ENCODE peak calls at places on chromosomes 12 and 14, in five cellular contexts. One of them, this sample, is unnamed.

GRCh38 chr12:55738113-55739024 is 4.6 kb upstream of the GDF11 start:
- DNase-seq in stomach: peak
- DNase-seq in PC-3: peak
- DNase-seq in HFF-Myc: peak
- DNase-seq in IMR-90: peak
- DNase-seq in this sample: peak

GRCh38 chr14:105862581-105863239 is 336.3 kb downstream of the TMEM121 start:
- DNase-seq in HFF-Myc: no peak
- DNase-seq in stomach: peak
- DNase-seq in IMR-90: no peak
- DNase-seq in PC-3: no peak
- DNase-seq in this sample: no peak

GRCh38 chr14:98798099-98798498 is 473.9 kb downstream of the BCL11B start:
- DNase-seq in HFF-Myc: no peak
- DNase-seq in PC-3: no peak
- DNase-seq in IMR-90: no peak
- DNase-seq in stomach: no peak
- DNase-seq in this sample: no peak

GRCh38 chr12:113231275-113232231 is 10.3 kb downstream of the TPCN1 start:
- DNase-seq in HFF-Myc: no peak
- DNase-seq in PC-3: no peak
- DNase-seq in stomach: peak
- DNase-seq in IMR-90: peak
- DNase-seq in this sample: no peak

GRCh38 chr12:116164263-116164817 is 113.2 kb downstream of the MED13L start:
- DNase-seq in stomach: no peak
- DNase-seq in PC-3: no peak
- DNase-seq in HFF-Myc: no peak
- DNase-seq in IMR-90: peak
- DNase-seq in this sample: no peak

GRCh38 chr12:24822121-24822899 is 126.6 kb downstream of the BCAT1 start:
- DNase-seq in stomach: no peak
- DNase-seq in HFF-Myc: no peak
- DNase-seq in PC-3: no peak
- DNase-seq in IMR-90: peak
- DNase-seq in this sample: no peak

GRCh38 chr12:130949806-130950205 is 3.9 kb upstream of the ADGRD1 start:
- DNase-seq in HFF-Myc: no peak
- DNase-seq in IMR-90: no peak
- DNase-seq in stomach: no peak
- DNase-seq in PC-3: no peak
- DNase-seq in this sample: no peak

GRCh38 chr14:71206766-71207371 is 299.6 kb downstream of the PCNX1 start:
- DNase-seq in HFF-Myc: peak
- DNase-seq in stomach: peak
- DNase-seq in PC-3: peak
- DNase-seq in IMR-90: peak
- DNase-seq in this sample: no peak

GRCh38 chr14:104968541-104969401 is 9.4 kb downstream of the AHNAK2 start:
- DNase-seq in PC-3: peak
- DNase-seq in HFF-Myc: no peak
- DNase-seq in IMR-90: no peak
- DNase-seq in stomach: no peak
- DNase-seq in this sample: no peak

GRCh38 chr12:2387051-2387834 is 334.5 kb downstream of the CACNA1C start:
- DNase-seq in HFF-Myc: no peak
- DNase-seq in PC-3: no peak
- DNase-seq in stomach: no peak
- DNase-seq in IMR-90: peak
- DNase-seq in this sample: peak

GRCh38 chr12:130018614-130019013 is 114.8 kb upstream of the TMEM132D start:
- DNase-seq in PC-3: no peak
- DNase-seq in HFF-Myc: no peak
- DNase-seq in stomach: no peak
- DNase-seq in IMR-90: no peak
- DNase-seq in this sample: no peak

GRCh38 chr12:117069926-117070900 is 29.0 kb downstream of the TESC start:
- DNase-seq in IMR-90: no peak
- DNase-seq in stomach: peak
- DNase-seq in HFF-Myc: no peak
- DNase-seq in PC-3: no peak
- DNase-seq in this sample: no peak

GRCh38 chr14:77014004-77014604 is 14.4 kb downstream of the IRF2BPL start:
- DNase-seq in IMR-90: peak
- DNase-seq in stomach: peak
- DNase-seq in PC-3: no peak
- DNase-seq in HFF-Myc: no peak
- DNase-seq in this sample: no peak

GRCh38 chr14:23057757-23058653 is 685 bp upstream of the CDH24 start:
- DNase-seq in IMR-90: peak
- DNase-seq in stomach: peak
- DNase-seq in HFF-Myc: peak
- DNase-seq in PC-3: peak
- DNase-seq in this sample: peak

GRCh38 chr12:66692170-66692569 is 13.3 kb upstream of the GRIP1 start:
- DNase-seq in stomach: no peak
- DNase-seq in IMR-90: no peak
- DNase-seq in PC-3: no peak
- DNase-seq in HFF-Myc: no peak
- DNase-seq in this sample: no peak

GRCh38 chr12:100043657-100044056 is 58.9 kb upstream of the ANKS1B start:
- DNase-seq in HFF-Myc: no peak
- DNase-seq in IMR-90: no peak
- DNase-seq in PC-3: peak
- DNase-seq in stomach: no peak
- DNase-seq in this sample: no peak

GRCh38 chr14:22400590-22401259 is 188.3 kb downstream of the DAD1 start:
- DNase-seq in HFF-Myc: no peak
- DNase-seq in IMR-90: no peak
- DNase-seq in PC-3: no peak
- DNase-seq in stomach: no peak
- DNase-seq in this sample: no peak

GRCh38 chr12:99600388-99600787 is 47.2 kb upstream of the GARIN6 start:
- DNase-seq in HFF-Myc: no peak
- DNase-seq in stomach: no peak
- DNase-seq in PC-3: no peak
- DNase-seq in IMR-90: no peak
- DNase-seq in this sample: no peak

GRCh38 chr12:51590347-51591019 is 550 bp upstream of the SCN8A start:
- DNase-seq in HFF-Myc: no peak
- DNase-seq in PC-3: peak
- DNase-seq in IMR-90: peak
- DNase-seq in stomach: peak
- DNase-seq in this sample: peak

GRCh38 chr12:50842637-50843493 is at the start of gene TMPRSS12:
- DNase-seq in HFF-Myc: no peak
- DNase-seq in PC-3: no peak
- DNase-seq in IMR-90: no peak
- DNase-seq in stomach: no peak
- DNase-seq in this sample: no peak

GRCh38 chr12:107487011-107487680 is 198.5 kb upstream of the PWP1 start:
- DNase-seq in PC-3: no peak
- DNase-seq in stomach: no peak
- DNase-seq in HFF-Myc: no peak
- DNase-seq in IMR-90: no peak
- DNase-seq in this sample: no peak

GRCh38 chr12:117522559-117522958 is 161.1 kb upstream of the NOS1 start:
- DNase-seq in PC-3: no peak
- DNase-seq in stomach: no peak
- DNase-seq in HFF-Myc: no peak
- DNase-seq in IMR-90: no peak
- DNase-seq in this sample: no peak

GRCh38 chr14:102544745-102545460 is 35.3 kb upstream of the ANKRD9 start:
- DNase-seq in HFF-Myc: no peak
- DNase-seq in IMR-90: no peak
- DNase-seq in PC-3: no peak
- DNase-seq in stomach: peak
- DNase-seq in this sample: no peak

GRCh38 chr14:71415404-71415690 is 508.1 kb downstream of the PCNX1 start:
- DNase-seq in stomach: no peak
- DNase-seq in HFF-Myc: no peak
- DNase-seq in PC-3: no peak
- DNase-seq in IMR-90: peak
- DNase-seq in this sample: no peak

GRCh38 chr12:130555628-130556485 is 160.2 kb downstream of the RIMBP2 start:
- DNase-seq in PC-3: no peak
- DNase-seq in HFF-Myc: no peak
- DNase-seq in IMR-90: no peak
- DNase-seq in stomach: no peak
- DNase-seq in this sample: no peak

GRCh38 chr12:91326043-91327027 is 143.7 kb upstream of the DCN start:
- DNase-seq in stomach: peak
- DNase-seq in HFF-Myc: peak
- DNase-seq in IMR-90: peak
- DNase-seq in PC-3: peak
- DNase-seq in this sample: peak

GRCh38 chr12:8773456-8773855 is 49.0 kb upstream of the A2ML1 start:
- DNase-seq in stomach: no peak
- DNase-seq in HFF-Myc: no peak
- DNase-seq in IMR-90: no peak
- DNase-seq in PC-3: no peak
- DNase-seq in this sample: no peak

GRCh38 chr12:70794131-70794530 is 126.4 kb downstream of the PTPRR start:
- DNase-seq in HFF-Myc: no peak
- DNase-seq in IMR-90: no peak
- DNase-seq in stomach: no peak
- DNase-seq in PC-3: peak
- DNase-seq in this sample: no peak

GRCh38 chr12:77387214-77387613 is 321.8 kb upstream of the E2F7 start:
- DNase-seq in PC-3: no peak
- DNase-seq in HFF-Myc: no peak
- DNase-seq in IMR-90: no peak
- DNase-seq in stomach: no peak
- DNase-seq in this sample: no peak

GRCh38 chr12:53290661-53291060 is 4.7 kb upstream of the PFDN5 start:
- DNase-seq in IMR-90: peak
- DNase-seq in stomach: no peak
- DNase-seq in HFF-Myc: no peak
- DNase-seq in PC-3: no peak
- DNase-seq in this sample: no peak

GRCh38 chr12:53286448-53286847 is 8.9 kb upstream of the PFDN5 start:
- DNase-seq in IMR-90: no peak
- DNase-seq in PC-3: no peak
- DNase-seq in HFF-Myc: no peak
- DNase-seq in stomach: no peak
- DNase-seq in this sample: no peak

GRCh38 chr12:53289891-53290290 is 5.5 kb upstream of the PFDN5 start:
- DNase-seq in HFF-Myc: no peak
- DNase-seq in IMR-90: peak
- DNase-seq in PC-3: peak
- DNase-seq in stomach: no peak
- DNase-seq in this sample: no peak

GRCh38 chr12:53288322-53288721 is 7.0 kb upstream of the PFDN5 start:
- DNase-seq in HFF-Myc: no peak
- DNase-seq in stomach: no peak
- DNase-seq in PC-3: no peak
- DNase-seq in IMR-90: no peak
- DNase-seq in this sample: no peak

GRCh38 chr12:53287741-53288216 is 7.6 kb upstream of the PFDN5 start:
- DNase-seq in stomach: peak
- DNase-seq in HFF-Myc: no peak
- DNase-seq in PC-3: peak
- DNase-seq in IMR-90: peak
- DNase-seq in this sample: peak
- TF ChIP-seq CTCF in stomach: no peak
- TF ChIP-seq CTCF in HFF-Myc: peak
- TF ChIP-seq CTCF in PC-3: peak
- TF ChIP-seq CTCF in IMR-90: peak
- TF ChIP-seq CTCF in this sample: peak

GRCh38 chr12:20356048-20356447 is 12.3 kb upstream of the PDE3A start:
- DNase-seq in stomach: no peak
- DNase-seq in PC-3: no peak
- DNase-seq in HFF-Myc: no peak
- DNase-seq in IMR-90: no peak
- DNase-seq in this sample: no peak
- TF ChIP-seq CTCF in stomach: no peak
- TF ChIP-seq CTCF in PC-3: no peak
- TF ChIP-seq CTCF in HFF-Myc: no peak
- TF ChIP-seq CTCF in IMR-90: no peak
- TF ChIP-seq CTCF in this sample: no peak

GRCh38 chr14:92670967-92671366 is 77.5 kb downstream of the LGMN start:
- DNase-seq in PC-3: no peak
- DNase-seq in stomach: no peak
- DNase-seq in IMR-90: peak
- DNase-seq in HFF-Myc: no peak
- DNase-seq in this sample: no peak

GRCh38 chr14:92668266-92668973 is 80.0 kb downstream of the LGMN start:
- DNase-seq in HFF-Myc: no peak
- DNase-seq in IMR-90: no peak
- DNase-seq in stomach: no peak
- DNase-seq in PC-3: no peak
- DNase-seq in this sample: no peak

GRCh38 chr14:92666251-92666650 is 82.2 kb downstream of the LGMN start:
- DNase-seq in stomach: no peak
- DNase-seq in HFF-Myc: no peak
- DNase-seq in IMR-90: no peak
- DNase-seq in PC-3: no peak
- DNase-seq in this sample: no peak

GRCh38 chr14:92673601-92674000 is 74.8 kb downstream of the LGMN start:
- DNase-seq in HFF-Myc: no peak
- DNase-seq in stomach: no peak
- DNase-seq in IMR-90: no peak
- DNase-seq in PC-3: no peak
- DNase-seq in this sample: no peak

DNA sequence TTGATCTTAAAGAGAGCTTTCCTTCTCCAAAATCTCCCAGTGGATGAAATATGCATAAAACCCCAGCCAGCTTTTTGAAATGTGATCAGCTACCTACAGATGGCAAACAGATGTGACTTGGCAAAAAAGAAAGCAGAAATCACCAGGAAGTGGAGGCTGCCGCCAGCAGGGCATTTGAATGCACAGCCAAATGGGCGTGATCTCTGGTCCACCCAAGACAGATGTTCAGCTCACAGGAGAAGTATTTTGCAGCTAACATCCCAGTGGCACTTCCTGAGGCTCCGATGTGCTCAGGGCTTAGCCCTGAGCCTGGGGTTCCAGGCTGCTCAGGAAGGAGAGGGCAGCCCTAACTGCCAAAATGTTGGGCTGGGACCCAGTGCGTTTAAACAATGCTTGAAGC is 78.2 kb downstream of the LGMN start:
- DNase-seq in stomach: no peak
- DNase-seq in IMR-90: peak
- DNase-seq in PC-3: peak
- DNase-seq in HFF-Myc: peak
- DNase-seq in this sample: no peak
- TF ChIP-seq CTCF in stomach: no peak
- TF ChIP-seq CTCF in IMR-90: no peak
- TF ChIP-seq CTCF in PC-3: no peak
- TF ChIP-seq CTCF in HFF-Myc: peak
- TF ChIP-seq CTCF in this sample: peak

DNA sequence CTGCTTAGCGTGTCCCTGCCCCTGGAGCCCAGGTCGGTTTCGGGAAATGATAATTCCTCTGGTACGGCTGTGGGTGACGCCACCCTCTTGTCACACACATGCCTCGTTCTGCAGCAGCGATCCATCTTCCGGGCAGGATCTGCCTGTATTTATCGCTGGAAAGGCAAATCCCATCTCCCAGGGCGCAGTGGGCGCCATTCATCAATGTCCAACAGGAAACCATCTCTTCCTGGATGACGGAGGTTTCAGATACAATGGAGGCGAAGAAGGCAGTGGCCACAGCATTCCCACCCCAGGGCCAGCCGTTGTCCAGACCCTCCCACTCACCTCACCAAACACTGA is 74.2 kb downstream of the NOC4L start:
- DNase-seq in stomach: no peak
- DNase-seq in HFF-Myc: no peak
- DNase-seq in PC-3: no peak
- DNase-seq in IMR-90: no peak
- DNase-seq in this sample: no peak
- TF ChIP-seq CTCF in stomach: no peak
- TF ChIP-seq CTCF in HFF-Myc: no peak
- TF ChIP-seq CTCF in PC-3: no peak
- TF ChIP-seq CTCF in IMR-90: no peak
- TF ChIP-seq CTCF in this sample: no peak